ENCODE peak calls at places on chromosome 20, in four cellular contexts. Z, A, H and K are unnamed samples. For H3K4me1 and H3K9me2, the result is how much of the 10 kb centered on the place peaks cover.

GRCh38 chr20:8155848-8156602 is 24.0 kb downstream of the PLCB1 start:
- DNase-seq in Z (no peak), A (no peak), H (no peak), K (no peak)

GRCh38 chr20:10581823-10582222 is 92.0 kb downstream of the JAG1 start:
- DNase-seq in Z (no peak), A (no peak), H (no peak), K (no peak)

GRCh38 chr20:51404297-51405060 is 138.0 kb downstream of the NFATC2 start:
- DNase-seq in Z (no peak), A (no peak), H (no peak), K (peak)

GRCh38 chr20:39019805-39020325 is 57.7 kb downstream of the DHX35 start:
- DNase-seq in Z (no peak), A (no peak), H (no peak), K (no peak)

GRCh38 chr20:325889-326644 is 715 bp downstream of the SOX12 start:
- DNase-seq in Z (peak), A (peak), H (peak), K (peak)

GRCh38 chr20:46070215-46070910 is 19.4 kb downstream of the NCOA5 start:
- DNase-seq in Z (no peak), A (no peak), H (no peak), K (no peak)

GRCh38 chr20:33477386-33478234 is 12.3 kb upstream of the CBFA2T2 start:
- DNase-seq in Z (peak), A (no peak), H (no peak), K (peak)

GRCh38 chr20:4925842-4926530 is 75.3 kb downstream of the SLC23A2 start:
- DNase-seq in Z (no peak), A (no peak), H (no peak), K (no peak)

GRCh38 chr20:15927893-15928650 is 645.2 kb downstream of the KIF16B start:
- DNase-seq in Z (no peak), A (no peak), H (no peak), K (no peak)

GRCh38 chr20:20181322-20181721 is 129.0 kb downstream of the CFAP61 start:
- DNase-seq in Z (no peak), A (no peak), H (no peak), K (no peak)

GRCh38 chr20:32610897-32611218 is 25.7 kb upstream of the NOL4L start:
- DNase-seq in Z (no peak), A (no peak), H (no peak), K (no peak)

GRCh38 chr20:43046946-43047345 is 142.8 kb downstream of the PTPRT start:
- DNase-seq in Z (no peak), A (no peak), H (no peak), K (no peak)

GRCh38 chr20:38961530-38962043 is 557 bp upstream of the DHX35 start:
- DNase-seq in Z (peak), A (no peak), H (no peak), K (peak)

GRCh38 chr20:63625771-63626423 is 1.0 kb downstream of the GMEB2 start:
- DNase-seq in Z (peak), A (peak), H (peak), K (peak)

GRCh38 chr20:23349338-23350006 is 1.1 kb upstream of the NXT1 start:
- DNase-seq in Z (peak), A (no peak), H (peak), K (no peak)

GRCh38 chr20:6604179-6604578 is 163.3 kb upstream of the BMP2 start:
- DNase-seq in Z (no peak), A (no peak), H (no peak), K (no peak)

GRCh38 chr20:24820345-24820744 is 128.7 kb upstream of the CST7 start:
- DNase-seq in Z (no peak), A (no peak), H (no peak), K (no peak)

GRCh38 chr20:60599381-60599780 is 641.2 kb downstream of the CDH26 start:
- DNase-seq in Z (no peak), A (no peak), H (no peak), K (no peak)

GRCh38 chr20:16096756-16097326 is 476.4 kb downstream of the KIF16B start:
- DNase-seq in Z (no peak), A (no peak), H (no peak), K (no peak)

GRCh38 chr20:59666586-59666985 is 62.2 kb downstream of the PHACTR3 start:
- DNase-seq in Z (no peak), A (no peak), H (no peak), K (no peak)

GRCh38 chr20:47044938-47045337 is 150.3 kb downstream of the EYA2 start:
- DNase-seq in Z (no peak), A (no peak), H (no peak), K (no peak)

GRCh38 chr20:840503-840857 is 7.0 kb downstream of the FAM110A start:
- DNase-seq in Z (no peak), A (no peak), H (no peak), K (no peak)

GRCh38 chr20:50403565-50404418 is 106.4 kb upstream of the PTPN1 start:
- DNase-seq in Z (no peak), A (no peak), H (no peak), K (no peak)

GRCh38 chr20:444862-445426 is 17.4 kb downstream of the TBC1D20 start:
- DNase-seq in Z (no peak), A (no peak), H (no peak), K (no peak)

GRCh38 chr20:32516985-32517873 is 67.9 kb downstream of the NOL4L start:
- DNase-seq in Z (peak), A (no peak), H (peak), K (no peak)

GRCh38 chr20:1205802-1206201 is 2.5 kb downstream of the C20orf202 start:
- DNase-seq in Z (no peak), A (no peak), H (no peak), K (no peak)

GRCh38 chr20:8331740-8332412 is 199.8 kb downstream of the PLCB1 start:
- DNase-seq in Z (no peak), A (no peak), H (no peak), K (no peak)

GRCh38 chr20:34947336-34947735 is 8.3 kb downstream of the GSS start:
- DNase-seq in Z (no peak), A (no peak), H (no peak), K (no peak)

GRCh38 chr20:34948030-34948429 is 7.6 kb downstream of the GSS start:
- DNase-seq in Z (no peak), A (no peak), H (no peak), K (no peak)

GRCh38 chr20:34946661-34947060 is 8.9 kb downstream of the GSS start:
- DNase-seq in Z (no peak), A (no peak), H (no peak), K (no peak)

GRCh38 chr20:34943808-34944568 is 11.6 kb downstream of the GSS start:
- DNase-seq in Z (no peak), A (no peak), H (no peak), K (no peak)

GRCh38 chr20:34945315-34946077 is 10.1 kb downstream of the GSS start:
- DNase-seq in Z (no peak), A (no peak), H (no peak), K (no peak)
- H3K4me1 ChIP-seq in Z (under half), A (under half), H (under half), K (under half)

GRCh38 chr20:3273371-3273770 is 34.4 kb upstream of the SLC4A11 start:
- DNase-seq in Z (peak), A (no peak), H (no peak), K (no peak)
- H3K9me2 ChIP-seq in Z (under half), A (under half), H (under half), K (under half)

DNA sequence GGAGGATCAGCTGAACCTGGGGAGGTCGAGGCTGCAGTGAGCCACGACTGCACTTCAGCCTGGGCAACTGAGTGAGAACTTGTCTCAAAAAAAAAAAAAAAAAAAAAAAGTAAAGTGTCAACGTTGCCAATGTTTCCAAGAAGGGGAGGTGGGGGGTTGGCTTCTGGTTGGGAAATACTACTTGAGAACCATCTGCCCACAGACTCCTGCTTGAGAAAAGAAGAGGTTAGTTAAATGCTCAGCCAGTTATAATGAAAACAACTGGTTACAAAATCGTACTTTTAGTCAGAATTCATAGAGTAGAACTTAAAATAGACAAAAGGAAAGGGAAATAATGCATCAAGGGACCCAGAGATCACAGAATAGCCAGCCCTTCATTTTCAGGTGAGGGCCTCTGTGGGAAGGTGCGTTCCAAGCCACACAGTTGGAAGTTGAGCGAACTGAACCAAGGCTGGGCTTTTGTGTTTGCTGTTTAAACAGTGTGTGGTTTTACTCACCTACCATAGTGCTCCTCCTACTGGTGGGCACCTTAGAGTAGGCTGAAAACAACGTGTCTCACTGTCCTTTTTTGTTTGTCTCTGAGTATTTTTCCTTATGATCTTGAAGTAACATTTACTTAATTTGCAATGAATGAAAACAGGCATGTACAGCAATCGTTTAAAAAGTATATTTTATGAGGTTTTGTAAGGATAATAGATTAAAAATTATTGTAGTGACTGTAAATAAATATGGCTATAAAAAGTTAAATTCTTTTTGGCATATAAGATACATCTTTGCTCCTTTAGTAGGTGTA is 200.7 kb downstream of the BCAS1 start:
- DNase-seq in Z (peak), A (peak), H (peak), K (peak)
- TF ChIP-seq CTCF in Z (peak), A (peak), H (peak), K (peak)

DNA sequence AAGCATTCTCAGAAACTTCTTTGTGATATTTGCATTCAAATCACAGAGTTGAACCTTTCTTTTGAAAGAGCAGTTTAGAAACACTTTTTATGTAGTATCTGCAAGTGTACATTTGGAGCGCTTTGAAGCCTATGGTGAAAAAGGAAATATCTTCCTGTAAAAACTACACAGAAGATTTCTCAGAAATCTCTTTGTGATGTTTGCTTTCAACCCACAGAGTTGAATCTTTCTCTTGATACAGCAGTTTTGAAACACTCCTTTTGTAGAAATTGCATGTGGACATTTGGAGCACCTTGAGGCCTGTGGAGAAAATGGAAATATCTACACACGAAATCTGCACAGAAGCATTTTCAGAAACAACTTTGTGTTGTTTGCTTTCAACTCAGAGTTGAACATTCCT is 612.3 kb upstream of the ZNF337 start:
- DNase-seq in Z (no peak), A (no peak), H (no peak), K (no peak)
- H3K4me1 ChIP-seq in Z (under half), A (under half), H (under half), K (under half)

GRCh38 chr20:62568045-62568389 is 74.3 kb upstream of the SLCO4A1 start:
- DNase-seq in Z (no peak), A (no peak), H (no peak), K (no peak)
- H3K9me2 ChIP-seq in Z (under half), A (under half), H (under half), K (under half)

GRCh38 chr20:44747166-44748004 is 1.7 kb downstream of the KCNK15 start:
- DNase-seq in Z (peak), A (peak), H (peak), K (peak)
- TF ChIP-seq CTCF in Z (peak), A (peak), H (peak), K (peak)

GRCh38 chr20:57664476-57664875 is 44.2 kb upstream of the ZBP1 start:
- DNase-seq in Z (no peak), A (no peak), H (no peak), K (no peak)
- H3K4me1 ChIP-seq in Z (under half), A (under half), H (under half), K (under half)